ENCODE peak calls at places on chromosomes 16 and 17, in six cellular contexts. N is breast epithelium, L is IMR-90, K is prostate gland, M is right lobe of liver, X is HCT116. Q is an unnamed sample.

GRCh38 chr17:8189041-8189710 is 804 bp downstream of the BORCS6 start:
- DNase-seq in N (no peak), L (no peak), K (peak; percentile 11), M (peak; percentile 72), X (no peak), Q (peak; percentile 43)

GRCh38 chr16:75385507-75386152 is 47.7 kb downstream of the CFDP1 start:
- DNase-seq in N (no peak), L (peak; percentile 88), K (no peak), M (no peak), X (peak; percentile 66), Q (no peak)

GRCh38 chr17:82367724-82368524 is 3.6 kb upstream of the UTS2R start:
- DNase-seq in N (no peak), L (peak; percentile 11), K (no peak), M (no peak), X (peak; percentile 98), Q (no peak)

GRCh38 chr16:50121721-50122445 is 31.2 kb upstream of the TENT4B start:
- DNase-seq in N (no peak), L (no peak), K (no peak), M (no peak), X (no peak), Q (no peak)

GRCh38 chr17:22695228-22695619 is 1002.9 kb downstream of the KCNJ18 start:
- DNase-seq in N (no peak), L (no peak), K (no peak), M (no peak), X (no peak), Q (no peak)

GRCh38 chr17:31371511-31372097 is 19.9 kb upstream of the RAB11FIP4 start:
- DNase-seq in N (no peak), L (peak; percentile 73), K (no peak), M (no peak), X (no peak), Q (no peak)

GRCh38 chr17:41009301-41009760 is 403 bp upstream of the KRTAP3-1 start:
- DNase-seq in N (no peak), L (no peak), K (no peak), M (no peak), X (no peak), Q (no peak)

GRCh38 chr16:53780051-53780450 is 76.1 kb downstream of the FTO start:
- DNase-seq in N (peak; percentile 52), L (no peak), K (peak; percentile 75), M (no peak), X (no peak), Q (peak; percentile 50)

GRCh38 chr17:20189322-20189721 is 180.2 kb downstream of the SPECC1 start:
- DNase-seq in N (no peak), L (peak; percentile 68), K (no peak), M (no peak), X (no peak), Q (no peak)

GRCh38 chr16:6611535-6611934 is 721.1 kb upstream of the RBFOX1 start:
- DNase-seq in N (no peak), L (no peak), K (no peak), M (no peak), X (no peak), Q (no peak)

GRCh38 chr17:79970576-79971068 is 65.0 kb downstream of the TBC1D16 start:
- DNase-seq in N (peak; percentile 43), L (peak; percentile 10), K (no peak), M (peak; percentile 31), X (peak; percentile 38), Q (peak; percentile 57)

DNA sequence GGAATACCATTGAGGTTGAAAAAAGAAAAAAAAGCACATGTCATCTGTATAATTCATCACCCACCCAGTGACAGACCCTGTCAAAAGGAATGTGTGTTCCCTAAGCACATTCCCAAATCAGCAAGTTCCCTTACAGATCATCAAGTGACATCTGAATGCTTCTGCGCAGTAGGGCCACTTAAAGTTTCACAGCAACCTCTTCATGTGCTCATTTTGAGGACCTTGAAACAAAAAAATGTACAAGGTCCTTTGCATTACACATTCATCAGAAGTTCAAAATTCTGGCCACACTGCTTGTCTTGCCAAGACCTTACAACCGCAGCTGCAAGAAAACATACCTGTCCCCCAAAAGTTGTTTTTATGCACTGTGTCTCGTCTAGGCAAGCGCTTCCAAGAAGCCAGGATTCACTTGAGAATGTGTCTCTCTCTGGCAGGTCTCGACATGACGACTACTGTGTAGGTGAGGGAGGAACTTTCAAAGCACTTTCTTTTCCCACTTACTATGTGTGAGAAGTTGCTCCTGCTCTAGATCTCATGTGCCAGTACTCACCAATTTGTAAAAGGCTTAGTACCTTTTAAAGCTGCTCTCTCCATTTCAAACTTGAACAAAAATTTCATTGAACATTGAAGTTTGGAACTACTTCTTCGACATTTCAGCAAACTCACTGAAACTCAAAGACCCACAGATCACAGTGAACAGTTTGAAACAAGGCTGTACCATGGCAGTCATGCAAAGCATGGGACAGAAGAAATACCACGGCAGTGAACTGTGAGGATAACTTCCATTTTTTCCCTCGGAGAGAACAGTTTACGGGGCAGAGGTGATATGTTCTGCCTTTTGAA is 4.3 kb upstream of the POLG2 start:
- DNase-seq in N (no peak), L (no peak), K (no peak), M (no peak), X (no peak), Q (no peak)
- H3K4me1 ChIP-seq in N (no peaks in the 10 kb centered on the region), L (peaks cover 2% of the 10 kb centered on the region), K (peaks cover 17% of the 10 kb centered on the region), M (peaks cover 21% of the 10 kb centered on the region), X (peaks cover 63% of the 10 kb centered on the region), Q (peaks cover 81% of the 10 kb centered on the region)

GRCh38 chr17:17141860-17142552 is 64.1 kb downstream of the PLD6 start:
- DNase-seq in N (no peak), L (peak; percentile 50), K (peak; percentile 39), M (peak; percentile 55), X (no peak), Q (no peak)

GRCh38 chr17:17139972-17140589 is 66.1 kb downstream of the PLD6 start:
- DNase-seq in N (no peak), L (no peak), K (no peak), M (peak; percentile 15), X (no peak), Q (no peak)

GRCh38 chr17:17141279-17141678 is 64.9 kb downstream of the PLD6 start:
- DNase-seq in N (no peak), L (no peak), K (no peak), M (peak; percentile 57), X (no peak), Q (no peak)

GRCh38 chr17:17142556-17142955 is 63.6 kb downstream of the PLD6 start:
- DNase-seq in N (no peak), L (no peak), K (no peak), M (no peak), X (no peak), Q (no peak)

GRCh38 chr17:17140590-17140980 is 65.5 kb downstream of the PLD6 start:
- DNase-seq in N (no peak), L (peak; percentile 79), K (no peak), M (peak; percentile 39), X (no peak), Q (no peak)
- TF ChIP-seq CTCF in N (no peak), L (peak; percentile 19), K (peak; percentile 21), M (no peak), X (no peak), Q (no peak)

DNA sequence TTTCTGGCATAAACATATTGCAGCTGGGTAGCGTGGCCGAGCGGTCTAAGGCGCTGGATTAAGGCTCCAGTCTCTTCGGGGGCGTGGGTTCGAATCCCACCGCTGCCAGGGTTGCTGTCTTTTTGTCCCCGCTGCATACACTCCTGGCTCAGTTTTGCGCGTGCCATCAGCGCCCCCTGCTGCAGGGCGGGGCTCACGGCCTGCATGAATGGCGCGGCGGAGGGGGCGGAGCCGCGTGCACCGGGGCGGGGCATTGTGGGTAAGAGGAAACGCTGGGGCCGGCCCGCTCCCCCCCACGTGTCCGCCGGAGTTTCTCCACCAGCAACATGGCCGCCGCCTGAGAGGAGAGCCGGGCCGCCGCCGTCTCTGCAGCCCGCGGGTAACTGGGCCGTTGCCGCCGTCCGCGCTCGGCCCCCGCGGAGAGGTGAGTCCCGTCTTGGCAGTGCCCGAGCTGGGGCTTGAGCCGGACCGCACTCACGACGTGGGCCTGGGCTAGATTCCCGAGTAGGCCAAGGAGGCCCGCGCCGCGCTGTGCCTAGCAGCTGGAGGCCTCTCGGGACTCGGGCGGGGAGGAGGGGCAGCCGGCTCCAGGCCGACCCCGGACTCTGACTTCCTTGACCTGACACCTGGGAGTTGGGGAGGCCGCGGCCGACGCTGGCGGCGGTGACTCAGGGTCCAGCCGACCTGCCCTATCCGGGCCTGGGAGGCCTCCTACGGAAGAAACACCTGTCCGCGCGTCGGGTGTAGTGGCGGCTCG is at the start of gene POLR3E:
- DNase-seq in N (peak; percentile 99), L (peak; percentile 95), K (peak; percentile 99), M (peak; percentile 99), X (peak; percentile 93), Q (peak; percentile 100)
- TF ChIP-seq POLR2A in N (no peak), L (peak; percentile 64), K (peak; percentile 73), M (peak; percentile 85), X (peak; percentile 53), Q (no peak)

GRCh38 chr16:51545951-51546350 is 394.9 kb upstream of the SALL1 start:
- DNase-seq in N (no peak), L (no peak), K (no peak), M (no peak), X (no peak), Q (no peak)

GRCh38 chr16:51538707-51539604 is 387.9 kb upstream of the SALL1 start:
- DNase-seq in N (no peak), L (peak; percentile 92), K (no peak), M (no peak), X (no peak), Q (no peak)

GRCh38 chr16:51540259-51540658 is 389.2 kb upstream of the SALL1 start:
- DNase-seq in N (no peak), L (peak; percentile 29), K (no peak), M (no peak), X (no peak), Q (no peak)

GRCh38 chr16:51544850-51545467 is 393.9 kb upstream of the SALL1 start:
- DNase-seq in N (no peak), L (no peak), K (no peak), M (no peak), X (no peak), Q (no peak)

GRCh38 chr16:51542856-51543510 is 391.9 kb upstream of the SALL1 start:
- DNase-seq in N (no peak), L (no peak), K (no peak), M (no peak), X (no peak), Q (no peak)
- H3K4me1 ChIP-seq in N (no peaks in the 10 kb centered on the region), L (peaks cover 18% of the 10 kb centered on the region), K (no peaks in the 10 kb centered on the region), M (no peaks in the 10 kb centered on the region), X (no peaks in the 10 kb centered on the region), Q (no peaks in the 10 kb centered on the region)

Q was measured in stomach.